ENCODE peak calls at places on chromosomes 1 and 21, in six cellular contexts. G, V, F, P, C and B are unnamed samples.

GRCh38 chr1:224432141-224432540 is 2.5 kb downstream of the WDR26 start:
- DNase-seq in P (no peak), G (no peak), V (no peak), C (no peak), F (no peak), B (no peak)

GRCh38 chr1:244680667-244681066 is 27.7 kb downstream of the DESI2 start:
- DNase-seq in V (no peak), C (no peak), P (no peak), G (no peak), F (no peak), B (no peak)

GRCh38 chr21:45417951-45418300 is 13.0 kb downstream of the COL18A1 start:
- DNase-seq in C (no peak), G (no peak), P (peak), V (no peak), F (no peak), B (no peak)

GRCh38 chr1:58732087-58732486 is 32.2 kb upstream of the MYSM1 start:
- DNase-seq in C (no peak), P (no peak), V (no peak), G (no peak), F (no peak), B (no peak)

GRCh38 chr21:38404134-38404533 is 94.1 kb downstream of the ERG start:
- DNase-seq in P (no peak), G (no peak), V (no peak), F (no peak), C (no peak), B (no peak)

GRCh38 chr1:173127369-173128307 is 76.9 kb upstream of the TNFSF18 start:
- DNase-seq in V (no peak), P (no peak), C (no peak), G (no peak), F (no peak), B (no peak)

GRCh38 chr1:212433577-212434462 is 1.1 kb downstream of the NENF start:
- DNase-seq in G (no peak), F (no peak), C (no peak), P (no peak), V (peak), B (no peak)

GRCh38 chr1:110477445-110477957 is 26.6 kb downstream of the PROK1 start:
- DNase-seq in V (no peak), P (no peak), F (no peak), G (no peak), C (no peak), B (peak)

GRCh38 chr21:35268261-35268660 is 219.2 kb upstream of the RUNX1 start:
- DNase-seq in G (no peak), F (no peak), V (no peak), P (no peak), C (no peak), B (no peak)

GRCh38 chr1:68141079-68141800 is 90.8 kb upstream of the DIRAS3 start:
- DNase-seq in G (peak), P (no peak), F (no peak), C (no peak), V (no peak), B (no peak)

GRCh38 chr1:28160677-28161328 is 15.7 kb downstream of the PTAFR start:
- DNase-seq in P (no peak), F (no peak), G (peak), V (peak), C (no peak), B (peak)

GRCh38 chr1:220281159-220281574 is 8.9 kb upstream of the RAB3GAP2 start:
- DNase-seq in C (no peak), P (no peak), F (no peak), V (no peak), G (no peak), B (no peak)

GRCh38 chr1:112818990-112819689 is 104.0 kb upstream of the PPM1J start:
- DNase-seq in G (no peak), V (no peak), C (no peak), P (no peak), F (no peak), B (peak)

GRCh38 chr1:39562886-39563285 is 13.7 kb downstream of the PABPC4 start:
- DNase-seq in V (no peak), F (no peak), G (no peak), P (no peak), C (peak), B (no peak)

GRCh38 chr21:26098758-26099157 is 71.8 kb downstream of the APP start:
- DNase-seq in F (no peak), P (no peak), G (peak), C (no peak), V (no peak), B (no peak)

GRCh38 chr1:186093437-186093836 is 281.6 kb downstream of the TPR start:
- DNase-seq in G (peak), F (no peak), V (no peak), P (no peak), C (no peak), B (no peak)

GRCh38 chr1:14437410-14437913 is 161.0 kb upstream of the KAZN start:
- DNase-seq in V (no peak), C (no peak), F (no peak), G (no peak), P (no peak), B (no peak)

GRCh38 chr1:213123532-213123931 is 72.5 kb downstream of the RPS6KC1 start:
- DNase-seq in V (no peak), G (peak), C (no peak), P (no peak), F (no peak), B (no peak)

GRCh38 chr1:15430787-15431570 is 7.3 kb upstream of the CTRC start:
- DNase-seq in V (peak), F (peak), C (no peak), G (peak), P (peak), B (peak)

GRCh38 chr1:217462159-217462558 is 168.7 kb downstream of the GPATCH2 start:
- DNase-seq in V (no peak), G (no peak), P (no peak), F (no peak), C (no peak), B (no peak)

GRCh38 chr1:179814513-179814838 is 63.1 kb downstream of the TOR1AIP2 start:
- DNase-seq in F (no peak), C (no peak), P (peak), V (peak), G (no peak), B (no peak)

GRCh38 chr1:64290420-64290819 is 87.0 kb downstream of the UBE2U start:
- DNase-seq in F (no peak), P (no peak), G (no peak), C (no peak), V (no peak), B (no peak)

GRCh38 chr1:172946814-172947507 is 103.8 kb downstream of the TNFSF18 start:
- DNase-seq in G (no peak), C (no peak), V (no peak), P (no peak), F (no peak), B (no peak)

GRCh38 chr1:205003358-205004145 is 39.5 kb upstream of the CNTN2 start:
- DNase-seq in F (no peak), C (no peak), G (no peak), V (no peak), P (no peak), B (no peak)

GRCh38 chr1:173995475-173995874 is 26.7 kb downstream of the RC3H1 start:
- DNase-seq in V (no peak), P (no peak), F (no peak), C (no peak), G (no peak), B (no peak)

GRCh38 chr1:33826711-33827110 is 37.2 kb upstream of the HMGB4 start:
- DNase-seq in F (no peak), C (no peak), P (no peak), V (no peak), G (no peak), B (no peak)

GRCh38 chr1:235932090-235932510 is 65.4 kb upstream of the LYST start:
- DNase-seq in G (no peak), P (no peak), V (peak), F (no peak), C (no peak), B (no peak)

GRCh38 chr1:98058676-98059075 is 137.8 kb upstream of the DPYD start:
- DNase-seq in V (no peak), P (no peak), G (no peak), C (no peak), F (no peak), B (no peak)

GRCh38 chr1:31828341-31828740 is 12.5 kb upstream of the SPOCD1 start:
- DNase-seq in G (no peak), F (no peak), C (no peak), V (no peak), P (no peak), B (no peak)

GRCh38 chr1:24874056-24874455 is 56.0 kb downstream of the RUNX3 start:
- DNase-seq in P (no peak), C (no peak), F (no peak), V (no peak), G (no peak), B (no peak)

GRCh38 chr1:2970311-2971145 is 50.7 kb upstream of the ACTRT2 start:
- DNase-seq in C (peak), P (peak), F (no peak), V (peak), G (no peak), B (no peak)

GRCh38 chr1:15060104-15060503 is 93.4 kb upstream of the TMEM51 start:
- DNase-seq in P (no peak), F (no peak), C (no peak), G (no peak), V (no peak), B (no peak)

GRCh38 chr21:45413922-45414321 is 9.0 kb downstream of the COL18A1 start:
- DNase-seq in F (no peak), V (peak), C (peak), P (peak), G (no peak), B (no peak)

GRCh38 chr21:45987121-45987711 is 5.6 kb downstream of the COL6A1 start:
- DNase-seq in V (peak), C (peak), G (no peak), P (peak), F (no peak), B (no peak)

GRCh38 chr1:173362543-173362942 is 114.6 kb upstream of the PRDX6 start:
- DNase-seq in G (no peak), P (no peak), C (no peak), F (no peak), V (no peak), B (no peak)

GRCh38 chr1:183287191-183287675 is 101.2 kb downstream of the LAMC2 start:
- DNase-seq in P (peak), C (no peak), F (no peak), G (no peak), V (no peak), B (peak)

GRCh38 chr1:202199141-202199889 is 5.7 kb downstream of the LGR6 start:
- DNase-seq in F (no peak), C (no peak), G (no peak), V (no peak), P (no peak), B (no peak)

GRCh38 chr21:25561668-25562641 is 45.3 kb downstream of the MRPL39 start:
- DNase-seq in C (peak), V (peak), F (peak), P (peak), G (peak), B (peak)

GRCh38 chr1:8989821-8990220 is 36.4 kb downstream of the SLC2A7 start:
- DNase-seq in C (no peak), V (peak), F (no peak), P (no peak), G (no peak), B (peak)
- H3K27ac ChIP-seq in C (no peak), V (no peak), F (no peak), P (no peak), G (no peak), B (no peak)

GRCh38 chr1:226369110-226369509 is 38.8 kb downstream of the PARP1 start:
- DNase-seq in G (no peak), C (no peak), V (no peak), P (no peak), F (no peak), B (no peak)
- H3K4me3 ChIP-seq in G (no peak), C (no peak), V (no peak), P (no peak), F (no peak), B (no peak)

GRCh38 chr21:41557884-41558283 is 49.9 kb upstream of the TMPRSS2 start:
- DNase-seq in P (no peak), F (no peak), V (no peak), C (no peak), G (no peak), B (no peak)

GRCh38 chr21:41561701-41562100 is 53.7 kb upstream of the TMPRSS2 start:
- DNase-seq in F (no peak), G (no peak), C (no peak), P (no peak), V (no peak), B (no peak)

GRCh38 chr21:41558842-41559241 is 50.9 kb upstream of the TMPRSS2 start:
- DNase-seq in C (no peak), V (no peak), G (no peak), F (no peak), P (no peak), B (no peak)

GRCh38 chr21:41560701-41561158 is 52.8 kb upstream of the TMPRSS2 start:
- DNase-seq in G (no peak), F (no peak), P (no peak), C (no peak), V (no peak), B (no peak)

DNA sequence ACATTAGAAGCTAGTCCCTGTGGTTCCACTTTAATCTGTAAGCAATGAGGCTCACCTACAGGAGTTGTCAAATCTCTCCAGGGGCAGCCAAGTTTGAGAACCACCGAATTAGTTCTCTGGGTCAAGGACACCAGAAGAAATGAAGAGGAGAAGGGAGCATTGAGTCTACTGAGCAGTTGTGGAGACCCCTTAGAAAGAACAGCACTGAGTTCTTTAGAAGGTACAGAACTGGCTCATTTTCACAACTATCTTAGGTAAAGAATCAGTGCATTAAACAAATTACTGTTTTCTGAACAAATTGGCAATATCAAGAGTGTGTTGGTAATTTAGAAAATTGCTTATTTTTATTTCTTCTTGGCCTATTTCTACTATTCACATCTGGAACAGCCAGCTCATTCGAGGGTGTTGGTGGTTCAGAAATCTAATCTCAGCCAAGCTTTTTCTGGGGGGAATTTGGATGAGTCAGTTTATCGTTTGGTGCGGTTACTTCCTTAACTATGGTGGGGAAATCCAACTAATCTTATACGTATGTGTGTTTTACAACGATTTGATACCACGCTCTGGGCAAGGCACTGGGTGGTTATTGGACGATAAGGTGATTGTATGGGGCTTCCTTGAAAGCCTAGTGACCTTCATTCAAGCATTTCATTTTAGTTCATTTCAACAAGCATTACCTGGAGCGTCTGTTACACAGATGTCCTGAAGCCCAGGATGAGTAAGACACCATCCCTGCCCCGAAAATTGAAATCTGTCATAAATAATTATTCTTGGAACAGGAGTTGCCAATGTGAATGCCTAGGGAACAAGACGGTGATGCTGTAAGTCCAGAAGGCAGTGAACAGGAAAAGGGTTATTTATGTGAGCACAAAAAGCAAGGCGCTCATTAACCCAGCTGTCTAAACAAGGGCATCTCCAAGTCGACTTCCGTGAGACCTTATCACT is 52.0 kb upstream of the TMPRSS2 start:
- DNase-seq in P (no peak), G (peak), V (no peak), C (no peak), F (no peak), B (no peak)
- H3K27ac ChIP-seq in P (no peak), G (no peak), V (no peak), C (no peak), F (no peak), B (no peak)

GRCh38 chr1:151619489-151620093 is 7.7 kb downstream of the SNX27 start:
- DNase-seq in C (no peak), G (peak), P (no peak), V (no peak), F (no peak), B (no peak)
- H3K4me3 ChIP-seq in C (no peak), G (no peak), P (no peak), V (no peak), F (no peak), B (no peak)